ENCODE peak calls at places on chromosome 17, in five cellular contexts. Y is spleen, J is left ventricle myocardium inferior, E is cardiac muscle cell, B is esophagus squamous epithelium. Z is an unnamed sample.

GRCh38 chr17:49730787-49731441 is 23.1 kb upstream of the SLC35B1 start:
- DNase-seq in Y (no peak), J (no peak), E (no peak), B (no peak), Z (no peak)

GRCh38 chr17:19317359-19318095 is 45.0 kb downstream of the B9D1 start:
- DNase-seq in Y (peak; percentile 89), J (peak; percentile 85), E (peak; percentile 72), B (no peak), Z (peak; percentile 85)

GRCh38 chr17:42459256-42459982 is 741 bp downstream of the ATP6V0A1 start:
- DNase-seq in Y (peak; percentile 88), J (peak; percentile 46), E (peak; percentile 43), B (no peak), Z (peak; percentile 68)

GRCh38 chr17:7403043-7403901 is 625 bp downstream of the TMEM256 start:
- DNase-seq in Y (peak; percentile 84), J (peak; percentile 80), E (no peak), B (no peak), Z (peak; percentile 67)

GRCh38 chr17:7101531-7101930 is 13.1 kb downstream of the ASGR2 start:
- DNase-seq in Y (no peak), J (no peak), E (no peak), B (no peak), Z (no peak)

GRCh38 chr17:45895304-45895968 is 1.1 kb downstream of the MAPT start:
- DNase-seq in Y (no peak), J (peak; percentile 25), E (peak; percentile 11), B (no peak), Z (no peak)

GRCh38 chr17:39950871-39951348 is 11.9 kb upstream of the GSDMA start:
- DNase-seq in Y (no peak), J (peak; percentile 44), E (peak; percentile 42), B (no peak), Z (no peak)

GRCh38 chr17:58504826-58505351 is 9.5 kb downstream of the MTMR4 start:
- DNase-seq in Y (no peak), J (no peak), E (no peak), B (no peak), Z (no peak)

GRCh38 chr17:42107597-42108576 is 4.6 kb downstream of the DHX58 start:
- DNase-seq in Y (peak; percentile 96), J (peak; percentile 64), E (peak; percentile 60), B (no peak), Z (peak; percentile 56)

GRCh38 chr17:17702821-17703607 is 21.8 kb downstream of the RAI1 start:
- DNase-seq in Y (no peak), J (peak; percentile 42), E (no peak), B (no peak), Z (no peak)

GRCh38 chr17:64063766-64064224 is 43.4 kb upstream of the ICAM2 start:
- DNase-seq in Y (peak; percentile 89), J (peak; percentile 45), E (peak; percentile 68), B (no peak), Z (peak; percentile 62)

GRCh38 chr17:15944720-15945492 is at the start of gene ADORA2B:
- DNase-seq in Y (peak; percentile 85), J (peak; percentile 58), E (peak; percentile 89), B (no peak), Z (no peak)

DNA sequence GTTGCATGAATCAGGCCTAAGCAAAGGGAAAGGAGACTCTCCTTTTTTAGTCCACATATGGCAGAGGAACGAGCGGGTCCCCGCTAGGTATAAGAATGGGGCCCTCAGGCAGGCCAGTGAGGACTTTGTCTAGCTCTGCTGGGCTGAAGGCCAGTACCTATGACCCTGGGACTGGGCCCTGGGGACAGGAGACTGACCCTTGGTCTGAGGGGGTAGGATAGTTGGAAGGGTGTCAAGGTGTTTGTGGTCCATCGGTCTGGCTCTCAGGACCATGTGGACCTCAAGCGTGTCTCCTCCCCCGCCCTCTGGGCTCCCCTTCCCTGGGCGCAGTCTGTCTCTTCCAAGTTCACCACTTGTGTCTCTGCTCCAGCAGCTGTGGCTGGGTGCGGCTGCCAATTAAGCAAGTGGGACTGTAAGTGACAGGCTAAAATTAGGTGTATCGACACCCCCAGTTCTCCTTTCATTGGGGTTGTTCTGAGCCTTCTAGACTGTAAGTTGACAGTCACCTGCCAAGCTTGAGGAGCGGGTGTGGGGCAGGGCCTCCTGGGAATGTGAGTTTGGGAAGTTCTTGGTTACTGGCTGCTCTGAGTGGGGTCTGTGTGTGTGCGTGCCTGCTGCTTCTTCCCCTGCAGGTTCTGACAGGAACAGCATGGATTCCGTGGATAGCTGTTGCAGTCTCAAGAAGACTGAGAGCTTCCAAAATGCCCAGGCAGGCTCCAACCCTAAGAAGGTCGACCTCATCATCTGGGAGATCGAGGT is 24.5 kb downstream of the AKAP1 start:
- DNase-seq in Y (no peak), J (peak; percentile 75), E (peak; percentile 29), B (no peak), Z (no peak)
- TF ChIP-seq CTCF in Y (no peak), J (peak; percentile 49), E (peak; percentile 15), B (peak; percentile 11), Z (no peak)

DNA sequence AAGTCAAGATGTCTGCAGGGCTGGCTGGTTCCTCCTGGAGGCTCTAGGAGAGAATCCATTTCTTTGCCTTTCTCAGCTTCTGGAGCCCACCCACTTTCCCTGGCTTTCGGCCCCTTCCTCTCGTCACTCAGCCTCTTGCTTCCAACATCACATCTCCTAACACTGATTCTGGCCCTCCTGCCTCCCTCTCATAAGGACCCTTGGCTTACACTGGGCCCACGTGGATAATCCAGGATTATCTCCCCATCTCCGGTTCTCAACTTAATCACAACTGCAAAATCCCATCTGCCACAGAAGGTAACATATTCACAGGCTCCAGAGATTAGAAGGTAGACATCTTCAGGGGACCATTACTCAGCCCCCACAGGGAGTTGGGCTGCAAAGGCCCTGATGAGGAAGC is 81.3 kb downstream of the GAS7 start:
- DNase-seq in Y (no peak), J (no peak), E (no peak), B (no peak), Z (no peak)
- H3K4me1 ChIP-seq in Y (peaks cover 99% of the 10 kb centered on the region), J (peaks cover 98% of the 10 kb centered on the region), E (peaks cover 11% of the 10 kb centered on the region), B (peaks cover 55% of the 10 kb centered on the region), Z (peaks cover 17% of the 10 kb centered on the region)

GRCh38 chr17:75262112-75262606 is 480 bp downstream of the MRPS7 start:
- DNase-seq in Y (peak; percentile 81), J (no peak), E (no peak), B (no peak), Z (no peak)
- TF ChIP-seq CTCF in Y (no peak), J (no peak), E (no peak), B (no peak), Z (no peak)

GRCh38 chr17:67381925-67382257 is 4.8 kb downstream of the PITPNC1 start:
- DNase-seq in Y (no peak), J (no peak), E (no peak), B (no peak), Z (no peak)
- H3K4me1 ChIP-seq in Y (peaks cover 31% of the 10 kb centered on the region), J (peaks cover 48% of the 10 kb centered on the region), E (no peaks in the 10 kb centered on the region), B (peaks cover 3% of the 10 kb centered on the region), Z (no peaks in the 10 kb centered on the region)